ENCODE peak calls at places on chromosome 17, in five cellular contexts. B is lung, F is NCI-H1694 treated with DMSO at 0.1 percent for 48 hours, W is hypothalamus, E is dermis microvascular lymphatic vessel endothelial cell. G is an unnamed sample.

GRCh38 chr17:4735825-4736651 is 3.6 kb upstream of the ZMYND15 start:
- DNase-seq in B (peak; percentile 51), F (no peak), W (no peak), E (peak; percentile 43), G (no peak)

GRCh38 chr17:66704858-66705257 is 130.1 kb upstream of the CACNG5 start:
- DNase-seq in B (no peak), F (no peak), W (no peak), E (no peak), G (no peak)

GRCh38 chr17:21368545-21369246 is 7.5 kb upstream of the KCNJ12 start:
- DNase-seq in B (no peak), F (no peak), W (no peak), E (no peak), G (no peak)

GRCh38 chr17:72118588-72119279 is 2.1 kb upstream of the SOX9 start:
- DNase-seq in B (peak; percentile 73), F (peak; percentile 57), W (peak; percentile 50), E (peak; percentile 47), G (peak; percentile 5)

GRCh38 chr17:50619489-50619888 is 15.2 kb upstream of the ABCC3 start:
- DNase-seq in B (no peak), F (no peak), W (no peak), E (no peak), G (no peak)

GRCh38 chr17:9872852-9873251 is 32.2 kb downstream of the RCVRN start:
- DNase-seq in B (no peak), F (no peak), W (no peak), E (no peak), G (no peak)

GRCh38 chr17:33976816-33977215 is 278.3 kb upstream of the CCL2 start:
- DNase-seq in B (no peak), F (no peak), W (no peak), E (no peak), G (no peak)

GRCh38 chr17:2709173-2709661 is 2.3 kb downstream of the CLUH start:
- DNase-seq in B (peak; percentile 69), F (no peak), W (no peak), E (no peak), G (no peak)

GRCh38 chr17:82406131-82406671 is 11.9 kb upstream of the HEXD start:
- DNase-seq in B (no peak), F (no peak), W (no peak), E (no peak), G (no peak)

GRCh38 chr17:50903604-50904521 is 37.7 kb upstream of the TOB1 start:
- DNase-seq in B (no peak), F (peak; percentile 78), W (no peak), E (no peak), G (peak; percentile 72)

GRCh38 chr17:80263253-80264047 is 2.8 kb downstream of the RNF213 start:
- DNase-seq in B (peak; percentile 92), F (peak; percentile 70), W (peak; percentile 19), E (peak; percentile 90), G (peak; percentile 82)

GRCh38 chr17:57366558-57367351 is 110.4 kb downstream of the MSI2 start:
- DNase-seq in B (no peak), F (peak; percentile 7), W (no peak), E (no peak), G (no peak)

GRCh38 chr17:58525239-58525638 is 10.8 kb upstream of the MTMR4 start:
- DNase-seq in B (no peak), F (no peak), W (no peak), E (peak; percentile 67), G (no peak)

GRCh38 chr17:11644265-11645212 is 46.3 kb downstream of the DNAH9 start:
- DNase-seq in B (peak; percentile 75), F (peak; percentile 62), W (peak; percentile 35), E (peak; percentile 51), G (peak; percentile 9)

GRCh38 chr17:72576289-72576759 is 455.5 kb downstream of the SOX9 start:
- DNase-seq in B (no peak), F (no peak), W (peak; percentile 13), E (no peak), G (no peak)

GRCh38 chr17:83149761-83150251 is 70.4 kb downstream of the METRNL start:
- DNase-seq in B (peak; percentile 11), F (no peak), W (no peak), E (no peak), G (no peak)

GRCh38 chr17:559699-560378 is 154.8 kb downstream of the VPS53 start:
- DNase-seq in B (peak; percentile 36), F (no peak), W (no peak), E (peak; percentile 61), G (no peak)

GRCh38 chr17:79036609-79037008 is 12.6 kb downstream of the C1QTNF1 start:
- DNase-seq in B (no peak), F (no peak), W (no peak), E (peak; percentile 77), G (no peak)

GRCh38 chr17:50684612-50685333 is 22.9 kb downstream of the ANKRD40 start:
- DNase-seq in B (no peak), F (no peak), W (no peak), E (no peak), G (no peak)

GRCh38 chr17:52157603-52158449 is 688 bp downstream of the CA10 start:
- DNase-seq in B (no peak), F (peak; percentile 40), W (peak; percentile 28), E (no peak), G (no peak)

GRCh38 chr17:79814966-79815835 is 18.3 kb upstream of the CBX8 start:
- DNase-seq in B (peak; percentile 67), F (no peak), W (peak; percentile 35), E (no peak), G (no peak)